ENCODE peak calls at places on chromosomes 12 and 14, in eight cellular contexts. O is HEK293T, F is GM18507, A is EH, W is astrocyte of the cerebellum, M is LHCN-M2, K is endodermal cell, X is A172. R is an unnamed sample.

GRCh38 chr14:91061309-91061887 is 957 bp upstream of the RPS6KA5 start:
- DNase-seq in O (no peak), A (no peak), F (no peak), W (no peak), X (no peak), M (no peak), K (no peak), R (no peak)

GRCh38 chr12:120359159-120359527 is 9.8 kb downstream of the MSI1 start:
- DNase-seq in M (no peak), F (no peak), K (peak), W (no peak), X (no peak), O (no peak), A (no peak), R (no peak)

GRCh38 chr12:11580125-11580751 is 69.2 kb upstream of the ETV6 start:
- DNase-seq in O (no peak), M (peak), K (no peak), A (peak), W (peak), F (no peak), X (peak), R (no peak)

GRCh38 chr12:116528067-116528466 is 31.1 kb upstream of the MAP1LC3B2 start:
- DNase-seq in K (no peak), A (peak), W (peak), O (no peak), F (no peak), X (peak), M (peak), R (no peak)

GRCh38 chr12:130956009-130956408 is 2.3 kb downstream of the ADGRD1 start:
- DNase-seq in A (no peak), X (no peak), F (no peak), K (no peak), W (no peak), M (no peak), O (no peak), R (no peak)

GRCh38 chr12:111254106-111254505 is 114.8 kb downstream of the PHETA1 start:
- DNase-seq in K (no peak), M (no peak), O (no peak), F (no peak), X (no peak), A (no peak), W (no peak), R (no peak)

GRCh38 chr14:37466623-37467088 is 128.4 kb downstream of the FOXA1 start:
- DNase-seq in M (no peak), X (no peak), W (no peak), F (no peak), O (no peak), K (no peak), A (no peak), R (no peak)

GRCh38 chr12:32115404-32116104 is 8.9 kb downstream of the BICD1 start:
- DNase-seq in W (peak), K (peak), X (peak), A (peak), F (no peak), O (no peak), M (peak), R (peak)

GRCh38 chr12:132166093-132166492 is 21.8 kb downstream of the NOC4L start:
- DNase-seq in A (no peak), X (no peak), K (no peak), F (no peak), W (no peak), M (no peak), O (no peak), R (no peak)

GRCh38 chr14:100504372-100505078 is 82.7 kb downstream of the BEGAIN start:
- DNase-seq in M (peak), A (peak), K (no peak), F (no peak), W (no peak), O (no peak), X (peak), R (no peak)

GRCh38 chr12:86122846-86123468 is 133.2 kb downstream of the MGAT4C start:
- DNase-seq in W (no peak), M (no peak), O (no peak), K (no peak), F (no peak), X (no peak), A (no peak), R (no peak)

GRCh38 chr12:56628671-56629458 is 1.3 kb downstream of the BAZ2A start:
- DNase-seq in A (peak), F (no peak), W (no peak), K (peak), X (peak), M (peak), O (peak), R (no peak)

GRCh38 chr12:68768431-68768934 is 22.5 kb downstream of the SLC35E3 start:
- DNase-seq in M (no peak), K (no peak), X (no peak), A (no peak), O (no peak), F (no peak), W (no peak), R (no peak)

GRCh38 chr12:51752490-51752889 is 96.0 kb downstream of the FIGNL2 start:
- DNase-seq in K (peak), M (peak), F (no peak), O (peak), X (peak), W (peak), A (peak), R (no peak)

GRCh38 chr14:54784657-54785056 is 118.0 kb downstream of the GCH1 start:
- DNase-seq in A (no peak), F (no peak), X (no peak), K (no peak), W (no peak), M (no peak), O (no peak), R (no peak)

GRCh38 chr12:123942911-123943648 is 29.6 kb downstream of the CCDC92 start:
- DNase-seq in X (no peak), K (no peak), F (no peak), A (peak), W (no peak), M (peak), O (no peak), R (no peak)

GRCh38 chr14:105061428-105062047 is 3.7 kb downstream of the GPR132 start:
- DNase-seq in F (no peak), K (peak), X (no peak), M (no peak), W (no peak), O (no peak), A (no peak), R (no peak)

GRCh38 chr14:69703047-69704046 is 63.6 kb upstream of the SRSF5 start:
- DNase-seq in X (no peak), K (no peak), W (no peak), A (no peak), F (no peak), O (no peak), M (no peak), R (no peak)

GRCh38 chr14:98437113-98437512 is 834.9 kb downstream of the BCL11B start:
- DNase-seq in A (no peak), K (no peak), X (no peak), M (no peak), O (no peak), F (no peak), W (no peak), R (no peak)

GRCh38 chr14:95597784-95598204 is 62.9 kb downstream of the GLRX5 start:
- DNase-seq in A (peak), K (peak), O (peak), X (no peak), W (no peak), M (peak), F (no peak), R (peak)

GRCh38 chr12:1047898-1048660 is 57.1 kb downstream of the ERC1 start:
- DNase-seq in M (no peak), X (no peak), K (peak), F (no peak), A (peak), O (no peak), W (no peak), R (no peak)

GRCh38 chr12:109697877-109698468 is 15.7 kb upstream of the FAM222A start:
- DNase-seq in K (peak), M (no peak), X (no peak), F (no peak), W (no peak), A (no peak), O (no peak), R (no peak)

GRCh38 chr12:29547151-29547561 is 49.7 kb upstream of the OVCH1 start:
- DNase-seq in A (peak), X (peak), M (peak), W (peak), O (no peak), K (no peak), F (no peak), R (no peak)